ENCODE peak calls at places on chromosomes 13 and 19, in eight cellular contexts. W, I, Q, K, T, P, V and H are unnamed samples.
A peak's percentile ranks its signal among the peaks of the same experiment; 100 is the strongest.

GRCh38 chr13:57641071-57641470 is 9.5 kb downstream of the PCDH17 start:
- DNase-seq in V (no peak), K (no peak), I (no peak), P (no peak), W (no peak), Q (no peak), T (no peak), H (no peak)

GRCh38 chr19:407501-408440 is 1.2 kb downstream of the C2CD4C start:
- DNase-seq in P (no peak), Q (no peak), I (no peak), V (no peak), K (no peak), W (no peak), T (peak; percentile 55), H (no peak)

GRCh38 chr19:18122860-18123795 is 25.6 kb downstream of the MAST3 start:
- DNase-seq in W (no peak), P (no peak), Q (no peak), V (no peak), T (no peak), K (no peak), I (no peak), H (no peak)

GRCh38 chr19:6531163-6531955 is 533 bp downstream of the TNFSF9 start:
- DNase-seq in P (no peak), Q (no peak), T (no peak), K (no peak), I (no peak), W (no peak), V (no peak), H (no peak)

GRCh38 chr13:65505941-65506340 is 1724.2 kb downstream of the PCDH9 start:
- DNase-seq in Q (no peak), I (no peak), W (no peak), V (no peak), K (no peak), T (no peak), P (no peak), H (no peak)

GRCh38 chr19:991174-991931 is 7.2 kb downstream of the WDR18 start:
- DNase-seq in K (peak; percentile 54), I (no peak), T (peak; percentile 57), P (no peak), W (no peak), Q (no peak), V (no peak), H (no peak)

GRCh38 chr19:30824809-30825208 is 452.6 kb downstream of the ZNF536 start:
- DNase-seq in K (no peak), V (no peak), I (no peak), T (no peak), P (no peak), Q (no peak), W (no peak), H (no peak)

GRCh38 chr13:103772576-103772975 is 706.4 kb upstream of the SLC10A2 start:
- DNase-seq in K (no peak), W (no peak), I (no peak), P (no peak), V (no peak), T (no peak), Q (no peak), H (no peak)

GRCh38 chr19:3459965-3460582 is 20.3 kb downstream of the SMIM24 start:
- DNase-seq in I (no peak), V (no peak), P (no peak), Q (no peak), T (no peak), W (no peak), K (no peak), H (no peak)

GRCh38 chr19:20964798-20965197 is 41.7 kb downstream of the ZNF85 start:
- DNase-seq in P (no peak), I (no peak), Q (no peak), K (no peak), V (no peak), W (no peak), T (no peak), H (no peak)

GRCh38 chr13:48009298-48009697 is 8.2 kb upstream of the SUCLA2 start:
- DNase-seq in I (peak; percentile 52), T (no peak), K (no peak), W (no peak), Q (no peak), V (no peak), P (no peak), H (no peak)

GRCh38 chr19:10289836-10290438 is at the start of gene ICAM5:
- DNase-seq in I (no peak), K (no peak), V (no peak), P (no peak), Q (no peak), T (no peak), W (peak; percentile 46), H (no peak)

GRCh38 chr13:33017410-33017929 is 1.2 kb downstream of the KL start:
- DNase-seq in W (no peak), V (no peak), Q (peak; percentile 45), I (no peak), T (no peak), K (no peak), P (no peak), H (peak; percentile 89)